ENCODE peak calls at places on chromosome 11, in five cellular contexts. L is kidney, P is epithelial cell of proximal tubule, M is GM12865, B is mesothelial cell of epicardium. W is an unnamed sample.

GRCh38 chr11:1119282-1120146 is 38.2 kb upstream of the MUC5AC start:
- DNase-seq in M (no peak), P (no peak), B (peak), L (peak), W (peak)

GRCh38 chr11:79957702-79958101 is 516.9 kb upstream of the TENM4 start:
- DNase-seq in L (no peak), P (no peak), B (no peak), M (no peak), W (no peak)

GRCh38 chr11:122344281-122344680 is 228.3 kb upstream of the BLID start:
- DNase-seq in L (no peak), M (no peak), B (no peak), P (no peak), W (no peak)

GRCh38 chr11:367956-368413 is 1.3 kb upstream of the B4GALNT4 start:
- DNase-seq in L (no peak), P (no peak), B (no peak), M (no peak), W (no peak)

GRCh38 chr11:116990811-116991210 is 107.4 kb downstream of the SIK3 start:
- DNase-seq in L (no peak), B (no peak), M (no peak), P (no peak), W (no peak)

GRCh38 chr11:45859661-45860140 is 12.4 kb downstream of the CRY2 start:
- DNase-seq in M (no peak), B (peak), P (peak), L (peak), W (peak)

GRCh38 chr11:66072518-66072917 is 2.4 kb downstream of the PACS1 start:
- DNase-seq in M (no peak), B (no peak), P (no peak), L (no peak), W (no peak)

GRCh38 chr11:84922836-84923235 is 704.3 kb downstream of the DLG2 start:
- DNase-seq in B (no peak), L (no peak), M (no peak), P (no peak), W (no peak)

GRCh38 chr11:127003260-127003981 is 2.9 kb upstream of the KIRREL3 start:
- DNase-seq in L (peak), B (peak), P (no peak), M (peak), W (no peak)
- TF ChIP-seq CTCF in L (no peak), B (peak), P (peak), M (peak), W (no peak)

GRCh38 chr11:13486926-13487660 is 8.7 kb downstream of the PTH start:
- DNase-seq in P (no peak), B (peak), M (peak), L (peak), W (no peak)
- TF ChIP-seq CTCF in P (peak), B (no peak), M (peak), L (peak), W (no peak)

GRCh38 chr11:58784995-58785394 is 53.3 kb upstream of the GLYAT start:
- DNase-seq in L (no peak), B (no peak), P (no peak), M (peak), W (no peak)
- TF ChIP-seq CTCF in L (no peak), B (no peak), P (peak), M (peak), W (no peak)

DNA sequence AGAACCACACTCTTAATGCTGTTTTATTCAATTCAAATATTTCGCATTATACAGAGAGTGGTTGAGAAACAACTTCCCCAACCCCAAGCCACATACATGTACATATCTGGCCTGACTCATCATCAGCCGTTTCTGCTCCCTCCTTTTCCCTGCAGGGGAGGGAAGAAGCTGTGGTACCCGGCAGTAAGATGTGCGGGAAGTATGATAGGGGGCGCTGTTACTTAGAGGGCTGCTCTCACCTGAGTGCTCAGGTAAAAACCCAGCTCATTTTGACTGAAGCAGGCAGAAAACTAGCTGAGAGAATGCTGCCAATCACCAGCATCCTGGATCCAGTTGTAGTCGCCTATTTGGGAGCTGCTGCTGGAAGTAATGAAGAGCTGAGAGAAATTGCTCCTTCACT is 85.6 kb downstream of the NELL1 start:
- DNase-seq in M (peak), P (no peak), B (no peak), L (no peak), W (no peak)
- TF ChIP-seq CTCF in M (no peak), P (no peak), B (no peak), L (no peak), W (no peak)

DNA sequence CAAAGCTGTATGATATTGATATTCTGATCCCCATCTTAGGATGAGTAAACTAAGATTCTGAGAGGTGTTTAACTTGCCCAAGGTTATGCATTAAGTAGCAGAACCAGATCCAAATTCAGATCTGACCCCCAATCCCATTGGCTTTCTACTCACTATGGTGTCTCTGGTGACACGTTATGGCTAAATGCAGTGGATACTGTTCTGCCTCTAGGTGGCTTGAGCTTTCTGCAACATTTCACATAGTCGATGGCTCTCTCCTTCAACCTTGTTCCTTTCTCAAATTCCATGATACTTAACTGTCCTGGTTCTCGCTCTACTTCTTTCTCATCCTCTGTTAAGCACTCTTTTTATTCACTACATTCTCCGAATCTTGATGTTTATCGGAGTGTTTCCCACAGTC is 9.4 kb downstream of the C11orf97 start:
- DNase-seq in P (no peak), L (no peak), M (peak), B (no peak), W (no peak)
- TF ChIP-seq CTCF in P (peak), L (peak), M (peak), B (no peak), W (no peak)

GRCh38 chr11:12050470-12050891 is 42.1 kb upstream of the DKK3 start:
- DNase-seq in M (no peak), P (no peak), B (no peak), L (no peak), W (no peak)

GRCh38 chr11:12056112-12056511 is 47.7 kb upstream of the DKK3 start:
- DNase-seq in L (no peak), P (no peak), M (no peak), B (no peak), W (no peak)

GRCh38 chr11:12050911-12051667 is 42.7 kb upstream of the DKK3 start:
- DNase-seq in M (no peak), L (no peak), B (no peak), P (no peak), W (no peak)

GRCh38 chr11:12052676-12053605 is 44.5 kb upstream of the DKK3 start:
- DNase-seq in P (no peak), B (no peak), L (no peak), M (peak), W (no peak)

GRCh38 chr11:12053606-12054361 is 45.4 kb upstream of the DKK3 start:
- DNase-seq in L (peak), P (no peak), M (no peak), B (no peak), W (no peak)
- TF ChIP-seq CTCF in L (no peak), P (no peak), M (no peak), B (no peak), W (no peak)

DNA sequence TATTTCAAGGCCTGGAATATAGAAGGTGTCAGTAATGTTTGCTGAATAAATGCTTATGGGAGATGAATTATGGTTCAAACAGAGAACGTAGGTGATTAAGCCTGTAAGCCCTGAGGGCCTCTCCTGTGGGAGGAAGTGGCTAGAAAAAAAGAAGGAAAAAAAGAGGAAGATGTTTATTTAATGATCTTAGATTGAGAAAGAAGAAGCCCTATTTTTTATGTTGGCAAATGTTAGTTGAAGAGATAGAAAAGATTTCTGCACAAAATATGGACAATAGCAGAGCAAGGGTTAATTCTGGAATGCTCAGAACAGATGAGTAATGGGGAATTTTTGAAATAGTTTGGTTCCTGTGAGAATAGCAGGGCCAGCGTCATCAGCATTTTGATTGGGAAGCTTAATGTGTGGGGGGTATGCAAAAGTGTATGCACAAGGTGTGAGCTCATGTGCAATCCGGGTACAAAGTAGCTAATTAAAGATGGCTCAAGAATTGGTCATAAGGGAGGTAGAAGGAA is 95.7 kb downstream of the TEAD1 start:
- DNase-seq in P (peak), M (no peak), B (no peak), L (no peak), W (no peak)
- TF ChIP-seq CTCF in P (no peak), M (no peak), B (no peak), L (no peak), W (no peak)

DNA sequence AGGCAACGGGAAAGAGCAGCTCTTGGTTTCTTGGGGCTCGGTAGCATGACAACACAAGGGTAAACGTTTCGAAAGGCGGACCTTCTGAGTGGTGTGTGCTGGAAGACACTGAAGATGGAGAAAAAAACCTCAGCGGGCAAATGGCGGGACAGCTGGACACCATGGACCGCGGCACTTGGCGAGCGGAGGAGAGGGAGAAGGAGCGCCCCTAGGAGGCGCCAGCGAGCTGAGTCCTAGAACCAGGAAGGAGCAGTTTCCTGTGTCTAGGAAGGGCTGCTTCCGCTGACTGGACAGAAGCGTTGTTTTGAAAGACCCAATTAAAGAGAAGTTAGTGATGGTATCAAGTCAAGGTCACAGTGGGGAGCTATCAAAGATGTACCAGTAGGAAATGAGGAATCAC is 44.0 kb upstream of the OPCML start:
- DNase-seq in M (no peak), B (no peak), P (no peak), L (no peak), W (no peak)
- TF ChIP-seq CTCF in M (peak), B (no peak), P (peak), L (no peak), W (no peak)

GRCh38 chr11:15937601-15938361 is 418.6 kb downstream of the SOX6 start:
- DNase-seq in L (no peak), P (no peak), B (no peak), M (no peak), W (no peak)
- TF ChIP-seq CTCF in L (no peak), P (no peak), B (no peak), M (no peak), W (no peak)

GRCh38 chr11:119295178-119295577 is 21.8 kb downstream of the MCAM start:
- DNase-seq in B (no peak), L (no peak), P (no peak), M (no peak), W (no peak)
- TF ChIP-seq CTCF in B (no peak), L (no peak), P (peak), M (no peak), W (no peak)

W was measured in omental fat pad.